ENCODE peak calls at places on chromosome 1, in five cellular contexts. One of them, this sample, is unnamed.

GRCh38 chr1:21734526-21734925 is 48.4 kb downstream of the USP48 start:
- DNase-seq in hypothalamus: no peak
- DNase-seq in activated CD4-positive, alpha-beta T cell treated with anti-CD3 and anti-CD28 coated beads for 1 hour: no peak
- DNase-seq in NCI-H82: no peak
- DNase-seq in sciatic nerve: no peak
- DNase-seq in this sample: no peak

GRCh38 chr1:66852870-66853269 is 51.8 kb upstream of the INSL5 start:
- DNase-seq in NCI-H82: no peak
- DNase-seq in activated CD4-positive, alpha-beta T cell treated with anti-CD3 and anti-CD28 coated beads for 1 hour: no peak
- DNase-seq in sciatic nerve: no peak
- DNase-seq in hypothalamus: no peak
- DNase-seq in this sample: no peak

GRCh38 chr1:199298825-199299224 is 660.0 kb downstream of the PTPRC start:
- DNase-seq in NCI-H82: no peak
- DNase-seq in sciatic nerve: no peak
- DNase-seq in hypothalamus: no peak
- DNase-seq in activated CD4-positive, alpha-beta T cell treated with anti-CD3 and anti-CD28 coated beads for 1 hour: no peak
- DNase-seq in this sample: no peak

GRCh38 chr1:34885405-34886247 is 26.1 kb upstream of the SMIM12 start:
- DNase-seq in activated CD4-positive, alpha-beta T cell treated with anti-CD3 and anti-CD28 coated beads for 1 hour: no peak
- DNase-seq in hypothalamus: no peak
- DNase-seq in sciatic nerve: no peak
- DNase-seq in NCI-H82: no peak
- DNase-seq in this sample: peak; percentile 3

GRCh38 chr1:53629101-53629691 is 109.8 kb downstream of the GLIS1 start:
- DNase-seq in NCI-H82: peak; percentile 88
- DNase-seq in hypothalamus: no peak
- DNase-seq in sciatic nerve: peak; percentile 23
- DNase-seq in activated CD4-positive, alpha-beta T cell treated with anti-CD3 and anti-CD28 coated beads for 1 hour: no peak
- DNase-seq in this sample: no peak

GRCh38 chr1:51898090-51898734 is 19.7 kb upstream of the NRDC start:
- DNase-seq in NCI-H82: no peak
- DNase-seq in activated CD4-positive, alpha-beta T cell treated with anti-CD3 and anti-CD28 coated beads for 1 hour: no peak
- DNase-seq in sciatic nerve: no peak
- DNase-seq in hypothalamus: no peak
- DNase-seq in this sample: peak; percentile 87

GRCh38 chr1:231590453-231591198 is 36.0 kb upstream of the DISC1 start:
- DNase-seq in activated CD4-positive, alpha-beta T cell treated with anti-CD3 and anti-CD28 coated beads for 1 hour: no peak
- DNase-seq in hypothalamus: peak; percentile 9
- DNase-seq in NCI-H82: peak; percentile 83
- DNase-seq in sciatic nerve: peak; percentile 69
- DNase-seq in this sample: peak; percentile 76

GRCh38 chr1:225794954-225795353 is 15.0 kb upstream of the EPHX1 start:
- DNase-seq in sciatic nerve: no peak
- DNase-seq in NCI-H82: no peak
- DNase-seq in activated CD4-positive, alpha-beta T cell treated with anti-CD3 and anti-CD28 coated beads for 1 hour: no peak
- DNase-seq in hypothalamus: no peak
- DNase-seq in this sample: no peak

GRCh38 chr1:2314803-2315710 is 76.3 kb downstream of the MORN1 start:
- DNase-seq in NCI-H82: peak; percentile 81
- DNase-seq in hypothalamus: peak; percentile 40
- DNase-seq in sciatic nerve: no peak
- DNase-seq in activated CD4-positive, alpha-beta T cell treated with anti-CD3 and anti-CD28 coated beads for 1 hour: peak; percentile 53
- DNase-seq in this sample: peak; percentile 47

GRCh38 chr1:108190686-108191416 is 9.3 kb downstream of the SLC25A24 start:
- DNase-seq in activated CD4-positive, alpha-beta T cell treated with anti-CD3 and anti-CD28 coated beads for 1 hour: no peak
- DNase-seq in sciatic nerve: no peak
- DNase-seq in NCI-H82: no peak
- DNase-seq in hypothalamus: no peak
- DNase-seq in this sample: no peak

GRCh38 chr1:3211996-3212395 is 143.0 kb downstream of the PRDM16 start:
- DNase-seq in activated CD4-positive, alpha-beta T cell treated with anti-CD3 and anti-CD28 coated beads for 1 hour: no peak
- DNase-seq in hypothalamus: peak; percentile 47
- DNase-seq in NCI-H82: no peak
- DNase-seq in sciatic nerve: no peak
- DNase-seq in this sample: no peak

This sample was measured in astrocyte of the spinal cord.